ENCODE peak calls at places on chromosomes 16 and 17, in seven cellular contexts. R is Caco-2, J is mucosa of descending colon, P is A549, Y is gastrocnemius medialis, N is neural progenitor cell, I is ovary. S is an unnamed sample.

GRCh38 chr17:35726609-35727460 is 4.6 kb upstream of the RASL10B start:
- DNase-seq in R (peak; percentile 65), J (peak; percentile 56), P (no peak), Y (peak; percentile 48), N (no peak), I (no peak), S (no peak)

GRCh38 chr16:27431773-27432599 is 30.0 kb downstream of the IL21R start:
- DNase-seq in R (no peak), J (no peak), P (no peak), Y (no peak), N (no peak), I (peak; percentile 1), S (peak; percentile 21)

GRCh38 chr16:82699262-82699661 is 72.5 kb downstream of the CDH13 start:
- DNase-seq in R (no peak), J (no peak), P (no peak), Y (no peak), N (no peak), I (no peak), S (no peak)

GRCh38 chr17:18977646-18978045 is 25.7 kb downstream of the SLC5A10 start:
- DNase-seq in R (no peak), J (no peak), P (no peak), Y (no peak), N (no peak), I (no peak), S (no peak)

GRCh38 chr16:79599256-79599836 is 1.2 kb downstream of the MAF start:
- DNase-seq in R (no peak), J (peak; percentile 46), P (peak; percentile 16), Y (peak; percentile 40), N (peak; percentile 74), I (peak; percentile 67), S (no peak)

GRCh38 chr17:66200685-66201092 is 8.8 kb upstream of the CEP112 start:
- DNase-seq in R (peak; percentile 79), J (peak; percentile 33), P (peak; percentile 77), Y (no peak), N (peak; percentile 76), I (no peak), S (peak; percentile 59)

GRCh38 chr16:74651841-74652240 is 14.8 kb downstream of the RFWD3 start:
- DNase-seq in R (no peak), J (no peak), P (no peak), Y (no peak), N (no peak), I (no peak), S (no peak)

GRCh38 chr17:31550389-31551056 is 159.0 kb downstream of the RAB11FIP4 start:
- DNase-seq in R (no peak), J (no peak), P (no peak), Y (no peak), N (no peak), I (no peak), S (no peak)

GRCh38 chr16:30458561-30459394 is 13.1 kb upstream of the SEPHS2 start:
- DNase-seq in R (no peak), J (peak; percentile 67), P (no peak), Y (peak; percentile 28), N (no peak), I (no peak), S (peak; percentile 52)

GRCh38 chr17:81204578-81204977 is 18.2 kb downstream of the CEP131 start:
- DNase-seq in R (no peak), J (peak; percentile 51), P (no peak), Y (no peak), N (no peak), I (no peak), S (no peak)

GRCh38 chr17:17994271-17994670 is 21.6 kb downstream of the DRC3 start:
- DNase-seq in R (no peak), J (no peak), P (peak; percentile 62), Y (no peak), N (peak; percentile 82), I (peak; percentile 36), S (peak; percentile 43)

GRCh38 chr17:39601758-39602532 is 5.8 kb downstream of the NEUROD2 start:
- DNase-seq in R (no peak), J (no peak), P (no peak), Y (no peak), N (peak; percentile 57), I (no peak), S (no peak)

GRCh38 chr16:2835638-2836493 is 5.8 kb downstream of the ZG16B start:
- DNase-seq in R (peak; percentile 78), J (no peak), P (peak; percentile 93), Y (no peak), N (no peak), I (no peak), S (peak; percentile 84)

GRCh38 chr16:64478258-64478906 is 643.5 kb downstream of the CDH11 start:
- DNase-seq in R (peak; percentile 76), J (no peak), P (no peak), Y (no peak), N (no peak), I (no peak), S (no peak)

GRCh38 chr17:7019839-7020519 is 2.9 kb upstream of the BCL6B start:
- DNase-seq in R (no peak), J (peak; percentile 71), P (peak; percentile 94), Y (peak; percentile 58), N (peak; percentile 69), I (peak; percentile 81), S (peak; percentile 57)

GRCh38 chr17:45425125-45425983 is 7.3 kb downstream of the ARHGAP27 start:
- DNase-seq in R (peak; percentile 99), J (peak; percentile 94), P (peak; percentile 97), Y (no peak), N (peak; percentile 87), I (no peak), S (peak; percentile 92)

GRCh38 chr17:36941265-36942021 is 4.2 kb downstream of the LHX1 start:
- DNase-seq in R (no peak), J (no peak), P (no peak), Y (no peak), N (no peak), I (no peak), S (no peak)

GRCh38 chr17:55727920-55728319 is 5.3 kb upstream of the TMEM100 start:
- DNase-seq in R (no peak), J (no peak), P (no peak), Y (no peak), N (no peak), I (no peak), S (no peak)

GRCh38 chr17:57925361-57925990 is 29.7 kb downstream of the CUEDC1 start:
- DNase-seq in R (no peak), J (no peak), P (no peak), Y (no peak), N (peak; percentile 47), I (no peak), S (no peak)

GRCh38 chr16:1661826-1662225 is 16.3 kb upstream of the JPT2 start:
- DNase-seq in R (no peak), J (no peak), P (no peak), Y (no peak), N (no peak), I (no peak), S (no peak)

GRCh38 chr16:13727943-13728342 is 192.0 kb upstream of the ERCC4 start:
- DNase-seq in R (no peak), J (no peak), P (no peak), Y (no peak), N (no peak), I (no peak), S (no peak)

GRCh38 chr16:59748531-59748930 is 1014.4 kb upstream of the GOT2 start:
- DNase-seq in R (no peak), J (no peak), P (no peak), Y (no peak), N (peak; percentile 29), I (no peak), S (no peak)
- H3K9me3 ChIP-seq in R (no peaks in the 10 kb centered on the region), J (peaks cover 25% of the 10 kb centered on the region), P (no peaks in the 10 kb centered on the region), Y (no peaks in the 10 kb centered on the region), N (no peaks in the 10 kb centered on the region), I (no peaks in the 10 kb centered on the region), S (no peaks in the 10 kb centered on the region)

DNA sequence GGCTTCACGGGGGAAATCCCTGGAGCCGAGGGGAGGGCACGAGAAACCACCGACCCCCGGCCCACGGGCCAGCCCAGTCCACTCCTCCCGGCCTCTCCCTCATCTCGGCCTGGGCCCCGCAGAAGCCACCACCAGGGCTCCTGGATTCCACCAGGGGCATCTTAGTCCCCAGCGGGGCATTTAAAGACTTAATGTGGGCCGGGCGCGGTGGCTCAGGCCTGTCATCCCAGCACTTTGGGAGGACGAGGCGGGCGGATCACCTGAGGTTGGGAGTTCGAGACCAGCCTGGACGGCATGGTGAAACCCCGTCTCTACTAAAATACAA is 24.1 kb upstream of the ABR start:
- DNase-seq in R (no peak), J (no peak), P (peak; percentile 75), Y (no peak), N (no peak), I (no peak), S (no peak)
- TF ChIP-seq CTCF in R (no peak), J (no peak), P (no peak), Y (no peak), N (no peak), I (no peak), S (no peak)

DNA sequence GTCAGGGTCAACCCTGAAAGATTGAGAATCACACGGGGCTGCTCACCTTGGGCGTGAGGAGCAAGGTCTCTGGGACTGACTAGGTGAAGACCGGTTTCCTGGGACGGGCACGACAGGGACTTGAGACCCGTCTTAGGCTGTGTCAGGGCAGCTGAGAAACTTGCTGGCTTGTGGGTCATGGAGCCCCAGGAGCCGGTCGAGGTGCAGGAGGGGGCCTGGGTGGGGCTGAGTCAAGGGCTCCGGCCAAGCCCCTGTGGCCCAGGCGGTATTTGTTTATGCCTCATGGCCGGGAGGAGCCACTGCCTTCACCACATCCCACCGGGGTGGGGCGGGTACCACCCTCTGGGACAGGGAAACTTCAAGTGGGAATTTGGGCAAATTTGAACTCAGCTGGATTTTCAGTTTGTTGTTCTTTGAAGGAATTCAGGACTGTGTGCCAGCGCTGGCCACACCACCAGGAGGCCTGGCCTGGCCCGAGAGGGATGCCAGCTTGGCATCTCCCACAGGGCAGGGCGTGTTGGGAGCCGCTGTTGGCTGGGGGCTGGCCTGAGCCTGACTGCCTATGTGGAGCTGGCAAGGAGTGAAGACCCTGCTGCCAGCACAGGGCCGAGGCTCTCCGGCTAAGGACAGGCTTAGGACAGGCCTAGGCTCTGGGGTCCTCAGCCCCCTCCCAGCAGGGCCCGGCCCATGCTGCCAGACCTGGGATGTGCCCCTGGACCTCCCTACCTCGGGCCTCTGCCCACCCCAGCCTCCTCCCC is 116.1 kb downstream of the METRNL start:
- DNase-seq in R (peak; percentile 33), J (no peak), P (no peak), Y (peak; percentile 58), N (no peak), I (peak; percentile 41), S (peak; percentile 77)
- H3K9me3 ChIP-seq in R (peaks cover 13% of the 10 kb centered on the region), J (no peaks in the 10 kb centered on the region), P (no peaks in the 10 kb centered on the region), Y (no peaks in the 10 kb centered on the region), N (no peaks in the 10 kb centered on the region), I (no peaks in the 10 kb centered on the region), S (no peaks in the 10 kb centered on the region)

GRCh38 chr17:49515196-49515770 is 20.2 kb downstream of the NGFR start:
- DNase-seq in R (peak; percentile 63), J (peak; percentile 70), P (peak; percentile 49), Y (peak; percentile 92), N (peak; percentile 83), I (peak; percentile 91), S (peak; percentile 86)
- TF ChIP-seq CTCF in R (no peak), J (no peak), P (no peak), Y (no peak), N (peak; percentile 16), I (peak; percentile 58), S (no peak)

GRCh38 chr17:29828676-29829291 is 101.2 kb downstream of the SSH2 start:
- DNase-seq in R (no peak), J (no peak), P (no peak), Y (no peak), N (no peak), I (no peak), S (no peak)
- H3K9me3 ChIP-seq in R (no peaks in the 10 kb centered on the region), J (no peaks in the 10 kb centered on the region), P (no peaks in the 10 kb centered on the region), Y (no peaks in the 10 kb centered on the region), N (no peaks in the 10 kb centered on the region), I (no peaks in the 10 kb centered on the region), S (no peaks in the 10 kb centered on the region)

S was measured in stomach.